ENCODE peak calls at places on chromosomes 11 and 22, in seven cellular contexts. One of them, this sample, is unnamed.

GRCh38 chr11:71490731-71491390 is 36.2 kb upstream of the KRTAP5-7 start:
- DNase-seq in WERI-Rb-1: no peak
- DNase-seq in neural progenitor cell: no peak
- DNase-seq in naive thymus-derived CD4-positive, alpha-beta T cell: no peak
- DNase-seq in CD4-positive, alpha-beta memory T cell: no peak
- DNase-seq in kidney: no peak
- DNase-seq in colonic mucosa: no peak
- DNase-seq in this sample: no peak

GRCh38 chr11:103798456-103798855 is 238.0 kb upstream of the DDI1 start:
- DNase-seq in colonic mucosa: no peak
- DNase-seq in CD4-positive, alpha-beta memory T cell: no peak
- DNase-seq in naive thymus-derived CD4-positive, alpha-beta T cell: no peak
- DNase-seq in kidney: no peak
- DNase-seq in WERI-Rb-1: no peak
- DNase-seq in neural progenitor cell: no peak
- DNase-seq in this sample: no peak

GRCh38 chr11:121291896-121292502 is 572 bp upstream of the SC5D start:
- DNase-seq in CD4-positive, alpha-beta memory T cell: no peak
- DNase-seq in WERI-Rb-1: no peak
- DNase-seq in naive thymus-derived CD4-positive, alpha-beta T cell: no peak
- DNase-seq in kidney: no peak
- DNase-seq in neural progenitor cell: no peak
- DNase-seq in colonic mucosa: no peak
- DNase-seq in this sample: no peak

GRCh38 chr11:125001073-125001764 is 47.2 kb downstream of the CCDC15 start:
- DNase-seq in neural progenitor cell: no peak
- DNase-seq in naive thymus-derived CD4-positive, alpha-beta T cell: no peak
- DNase-seq in WERI-Rb-1: no peak
- DNase-seq in colonic mucosa: no peak
- DNase-seq in CD4-positive, alpha-beta memory T cell: no peak
- DNase-seq in kidney: no peak
- DNase-seq in this sample: no peak

GRCh38 chr11:3855808-3856491 is 486 bp downstream of the STIM1 start:
- DNase-seq in CD4-positive, alpha-beta memory T cell: peak
- DNase-seq in kidney: peak
- DNase-seq in neural progenitor cell: peak
- DNase-seq in colonic mucosa: peak
- DNase-seq in naive thymus-derived CD4-positive, alpha-beta T cell: no peak
- DNase-seq in WERI-Rb-1: peak
- DNase-seq in this sample: peak

GRCh38 chr22:41557401-41558240 is 3.2 kb upstream of the CSDC2 start:
- DNase-seq in kidney: peak
- DNase-seq in WERI-Rb-1: peak
- DNase-seq in naive thymus-derived CD4-positive, alpha-beta T cell: no peak
- DNase-seq in CD4-positive, alpha-beta memory T cell: no peak
- DNase-seq in colonic mucosa: peak
- DNase-seq in neural progenitor cell: no peak
- DNase-seq in this sample: no peak

GRCh38 chr11:34339149-34340064 is 18.4 kb downstream of the ABTB2 start:
- DNase-seq in CD4-positive, alpha-beta memory T cell: no peak
- DNase-seq in naive thymus-derived CD4-positive, alpha-beta T cell: no peak
- DNase-seq in kidney: no peak
- DNase-seq in neural progenitor cell: no peak
- DNase-seq in WERI-Rb-1: no peak
- DNase-seq in colonic mucosa: no peak
- DNase-seq in this sample: no peak

GRCh38 chr11:86637976-86638375 is 34.4 kb downstream of the ME3 start:
- DNase-seq in CD4-positive, alpha-beta memory T cell: no peak
- DNase-seq in WERI-Rb-1: no peak
- DNase-seq in neural progenitor cell: no peak
- DNase-seq in colonic mucosa: no peak
- DNase-seq in kidney: no peak
- DNase-seq in naive thymus-derived CD4-positive, alpha-beta T cell: no peak
- DNase-seq in this sample: no peak

GRCh38 chr11:65888163-65888814 is at the start of gene FIBP:
- DNase-seq in kidney: peak
- DNase-seq in CD4-positive, alpha-beta memory T cell: peak
- DNase-seq in neural progenitor cell: peak
- DNase-seq in WERI-Rb-1: peak
- DNase-seq in colonic mucosa: peak
- DNase-seq in naive thymus-derived CD4-positive, alpha-beta T cell: peak
- DNase-seq in this sample: peak

GRCh38 chr11:72605958-72606357 is 68.3 kb downstream of the PDE2A start:
- DNase-seq in colonic mucosa: no peak
- DNase-seq in CD4-positive, alpha-beta memory T cell: no peak
- DNase-seq in naive thymus-derived CD4-positive, alpha-beta T cell: no peak
- DNase-seq in WERI-Rb-1: no peak
- DNase-seq in neural progenitor cell: no peak
- DNase-seq in kidney: no peak
- DNase-seq in this sample: no peak

GRCh38 chr11:96267490-96268010 is 75.4 kb downstream of the MAML2 start:
- DNase-seq in WERI-Rb-1: no peak
- DNase-seq in colonic mucosa: no peak
- DNase-seq in kidney: no peak
- DNase-seq in naive thymus-derived CD4-positive, alpha-beta T cell: no peak
- DNase-seq in CD4-positive, alpha-beta memory T cell: peak
- DNase-seq in neural progenitor cell: no peak
- DNase-seq in this sample: no peak
- H3K27ac ChIP-seq in WERI-Rb-1: no peak
- H3K27ac ChIP-seq in colonic mucosa: peak
- H3K27ac ChIP-seq in kidney: peak
- H3K27ac ChIP-seq in naive thymus-derived CD4-positive, alpha-beta T cell: peak
- H3K27ac ChIP-seq in CD4-positive, alpha-beta memory T cell: peak
- H3K27ac ChIP-seq in neural progenitor cell: no peak
- H3K27ac ChIP-seq in this sample: peak

DNA sequence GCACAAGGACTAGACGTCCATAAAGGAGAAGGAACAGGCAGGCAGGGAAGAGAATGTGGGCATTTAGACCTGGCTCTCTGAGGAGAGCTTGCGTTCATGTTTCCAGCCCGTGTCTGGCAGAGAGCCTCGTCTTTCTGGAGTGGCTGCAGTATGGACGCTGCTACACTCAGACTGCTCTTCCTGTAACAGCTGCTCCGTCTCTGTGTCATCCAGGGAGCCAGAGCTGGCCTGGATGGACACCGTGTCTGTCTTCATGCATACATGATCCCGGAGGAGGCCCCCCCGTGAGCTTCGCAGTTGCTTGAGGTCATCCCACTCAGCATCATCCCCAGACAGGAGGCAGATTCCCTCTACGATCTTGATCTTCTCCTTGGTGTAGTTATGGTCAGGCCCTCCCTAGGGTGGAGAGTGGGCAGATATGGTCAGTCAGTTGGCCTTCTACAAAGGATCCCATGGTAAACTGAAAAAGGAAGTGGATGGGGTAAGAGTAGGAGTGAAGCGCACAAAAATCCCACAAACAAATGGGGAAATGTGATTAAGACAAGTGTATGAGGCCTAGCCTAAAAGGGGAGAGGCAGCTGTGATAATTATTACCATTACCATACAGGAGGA is 12.9 kb upstream of the CKAP5 start:
- DNase-seq in neural progenitor cell: no peak
- DNase-seq in kidney: no peak
- DNase-seq in CD4-positive, alpha-beta memory T cell: no peak
- DNase-seq in WERI-Rb-1: no peak
- DNase-seq in colonic mucosa: no peak
- DNase-seq in naive thymus-derived CD4-positive, alpha-beta T cell: no peak
- DNase-seq in this sample: no peak
- H3K4me3 ChIP-seq in neural progenitor cell: no peak
- H3K4me3 ChIP-seq in kidney: no peak
- H3K4me3 ChIP-seq in CD4-positive, alpha-beta memory T cell: no peak
- H3K4me3 ChIP-seq in WERI-Rb-1: no peak
- H3K4me3 ChIP-seq in colonic mucosa: no peak
- H3K4me3 ChIP-seq in naive thymus-derived CD4-positive, alpha-beta T cell: no peak
- H3K4me3 ChIP-seq in this sample: no peak

DNA sequence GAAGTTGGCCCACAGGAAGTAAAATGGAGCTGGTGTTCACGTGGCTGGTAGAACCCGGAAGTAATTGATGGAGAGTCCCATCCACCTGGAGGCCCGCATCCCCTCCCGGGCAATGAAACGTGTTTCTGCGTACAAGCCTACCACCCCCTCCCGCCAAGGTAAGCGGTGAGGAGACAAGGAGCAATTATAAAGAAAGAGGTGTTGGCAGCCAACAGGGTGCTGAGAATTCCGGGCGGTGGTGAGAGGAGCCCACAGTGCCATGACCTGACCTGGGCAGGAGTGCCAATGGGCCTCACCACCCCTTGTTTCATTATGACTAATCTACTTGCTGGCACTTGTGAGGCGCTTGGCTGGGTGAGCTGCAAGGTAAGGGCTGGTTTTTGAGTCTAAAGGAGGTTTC is 83.8 kb upstream of the BID start:
- DNase-seq in naive thymus-derived CD4-positive, alpha-beta T cell: no peak
- DNase-seq in CD4-positive, alpha-beta memory T cell: no peak
- DNase-seq in colonic mucosa: no peak
- DNase-seq in WERI-Rb-1: no peak
- DNase-seq in neural progenitor cell: no peak
- DNase-seq in kidney: no peak
- DNase-seq in this sample: no peak
- H3K27ac ChIP-seq in naive thymus-derived CD4-positive, alpha-beta T cell: no peak
- H3K27ac ChIP-seq in CD4-positive, alpha-beta memory T cell: no peak
- H3K27ac ChIP-seq in colonic mucosa: peak
- H3K27ac ChIP-seq in WERI-Rb-1: no peak
- H3K27ac ChIP-seq in neural progenitor cell: no peak
- H3K27ac ChIP-seq in kidney: no peak
- H3K27ac ChIP-seq in this sample: no peak

DNA sequence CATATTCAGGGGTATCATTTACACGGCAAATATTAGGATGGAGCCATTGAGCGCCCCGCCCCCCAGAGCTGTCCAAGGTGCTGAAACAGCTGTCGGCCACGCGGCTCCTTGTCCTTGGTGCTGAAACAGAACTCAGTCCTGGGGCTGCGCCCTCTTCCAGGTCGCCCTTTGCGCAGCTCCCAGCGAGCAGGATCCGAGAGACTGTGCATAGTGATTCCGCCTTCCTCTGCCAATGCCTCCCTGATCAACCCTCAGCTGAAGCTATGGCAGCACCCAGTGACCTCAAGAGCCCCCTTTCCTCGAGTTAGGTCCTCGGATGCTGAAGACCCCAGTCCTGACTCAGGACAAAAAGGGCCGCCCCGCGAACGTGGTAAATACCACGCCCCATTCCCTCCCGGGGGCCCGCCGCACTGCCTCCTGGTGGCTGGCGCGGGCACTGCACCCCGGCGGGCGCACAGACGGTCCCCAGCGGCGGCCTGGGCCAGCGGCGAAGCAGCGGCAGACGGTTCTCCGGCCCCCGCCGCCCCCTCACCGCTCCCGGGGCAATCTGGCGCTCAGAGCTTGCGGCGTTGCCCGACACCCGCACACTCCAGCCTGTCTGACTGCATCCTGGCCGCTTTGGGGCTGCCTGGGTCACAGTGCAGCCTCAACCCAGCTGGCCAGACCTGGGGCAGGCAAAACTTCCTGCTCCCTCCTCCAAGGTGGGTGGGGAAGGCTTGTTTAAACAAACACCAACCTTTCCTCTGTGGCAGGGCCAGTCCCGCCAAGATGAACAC is 13.4 kb downstream of the SYT7 start:
- DNase-seq in colonic mucosa: peak
- DNase-seq in WERI-Rb-1: no peak
- DNase-seq in kidney: peak
- DNase-seq in neural progenitor cell: peak
- DNase-seq in CD4-positive, alpha-beta memory T cell: peak
- DNase-seq in naive thymus-derived CD4-positive, alpha-beta T cell: peak
- DNase-seq in this sample: peak
- H3K4me3 ChIP-seq in colonic mucosa: no peak
- H3K4me3 ChIP-seq in WERI-Rb-1: no peak
- H3K4me3 ChIP-seq in kidney: no peak
- H3K4me3 ChIP-seq in neural progenitor cell: peak
- H3K4me3 ChIP-seq in CD4-positive, alpha-beta memory T cell: no peak
- H3K4me3 ChIP-seq in naive thymus-derived CD4-positive, alpha-beta T cell: no peak
- H3K4me3 ChIP-seq in this sample: no peak

GRCh38 chr22:29700949-29701927 is 18.6 kb upstream of the CABP7 start:
- DNase-seq in neural progenitor cell: peak
- DNase-seq in WERI-Rb-1: peak
- DNase-seq in CD4-positive, alpha-beta memory T cell: peak
- DNase-seq in kidney: no peak
- DNase-seq in naive thymus-derived CD4-positive, alpha-beta T cell: no peak
- DNase-seq in colonic mucosa: peak
- DNase-seq in this sample: no peak

GRCh38 chr22:29703595-29704195 is 16.1 kb upstream of the CABP7 start:
- DNase-seq in kidney: no peak
- DNase-seq in neural progenitor cell: no peak
- DNase-seq in CD4-positive, alpha-beta memory T cell: no peak
- DNase-seq in naive thymus-derived CD4-positive, alpha-beta T cell: no peak
- DNase-seq in colonic mucosa: no peak
- DNase-seq in WERI-Rb-1: no peak
- DNase-seq in this sample: no peak

GRCh38 chr22:29702931-29703594 is 16.7 kb upstream of the CABP7 start:
- DNase-seq in neural progenitor cell: peak
- DNase-seq in naive thymus-derived CD4-positive, alpha-beta T cell: no peak
- DNase-seq in kidney: no peak
- DNase-seq in CD4-positive, alpha-beta memory T cell: no peak
- DNase-seq in colonic mucosa: no peak
- DNase-seq in WERI-Rb-1: no peak
- DNase-seq in this sample: no peak

GRCh38 chr22:29700206-29700948 is 19.4 kb upstream of the CABP7 start:
- DNase-seq in neural progenitor cell: no peak
- DNase-seq in kidney: peak
- DNase-seq in WERI-Rb-1: no peak
- DNase-seq in CD4-positive, alpha-beta memory T cell: no peak
- DNase-seq in colonic mucosa: no peak
- DNase-seq in naive thymus-derived CD4-positive, alpha-beta T cell: no peak
- DNase-seq in this sample: no peak

DNA sequence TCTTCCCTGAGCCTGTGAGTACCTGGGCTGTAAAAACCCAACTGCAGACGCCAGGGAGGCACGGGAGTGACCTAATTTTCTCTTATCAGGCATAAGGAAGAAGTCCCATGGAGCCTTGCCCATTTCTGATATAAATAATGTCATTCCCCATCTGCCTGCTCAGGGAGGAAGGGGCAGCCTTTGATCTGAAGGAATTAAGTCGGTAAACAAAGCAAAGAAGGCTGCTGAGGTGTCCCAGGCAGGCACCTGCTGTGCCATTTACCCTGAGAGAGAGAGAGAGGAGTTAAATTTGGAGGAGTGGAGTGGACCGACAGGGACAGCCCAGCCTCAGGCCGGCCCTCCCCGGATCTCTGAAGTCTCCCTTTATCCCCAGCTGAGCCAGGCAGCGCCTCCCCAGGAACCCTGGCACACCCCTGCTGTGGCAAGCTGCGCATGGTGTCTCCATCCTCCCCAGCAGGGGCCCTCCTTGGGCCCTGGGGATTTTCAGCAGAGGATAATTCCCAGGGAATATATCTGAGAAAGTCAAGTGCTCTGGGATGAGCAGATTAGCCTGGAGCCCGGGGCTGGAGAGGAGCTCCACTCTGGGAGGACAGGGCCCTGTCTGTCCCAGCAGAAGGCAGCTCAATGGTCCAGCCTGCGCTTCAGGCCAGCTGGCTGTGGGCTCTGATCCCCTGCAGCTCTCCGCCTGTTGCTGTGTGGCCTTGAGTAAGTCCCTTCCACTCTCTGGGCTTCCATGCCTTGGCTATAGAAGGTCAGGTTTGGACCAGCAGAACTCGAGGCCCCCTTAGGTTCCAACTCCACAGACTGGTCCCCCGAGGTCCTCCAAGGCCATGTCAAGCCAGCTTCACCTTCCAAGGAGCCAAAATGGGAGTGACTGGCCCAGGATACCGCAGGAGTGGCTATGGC is 17.5 kb upstream of the CABP7 start:
- DNase-seq in WERI-Rb-1: peak
- DNase-seq in neural progenitor cell: peak
- DNase-seq in kidney: no peak
- DNase-seq in naive thymus-derived CD4-positive, alpha-beta T cell: no peak
- DNase-seq in CD4-positive, alpha-beta memory T cell: no peak
- DNase-seq in colonic mucosa: peak
- DNase-seq in this sample: no peak
- H3K27ac ChIP-seq in WERI-Rb-1: peak
- H3K27ac ChIP-seq in neural progenitor cell: no peak
- H3K27ac ChIP-seq in kidney: no peak
- H3K27ac ChIP-seq in naive thymus-derived CD4-positive, alpha-beta T cell: no peak
- H3K27ac ChIP-seq in CD4-positive, alpha-beta memory T cell: no peak
- H3K27ac ChIP-seq in colonic mucosa: peak
- H3K27ac ChIP-seq in this sample: no peak